ENCODE peak calls at places on chromosomes 1 and 21, in eight cellular contexts. G is H9, F is uterus, J is AG04450, N is tibial artery, I is cardiac muscle cell, Z is GM23338, C is mammary epithelial cell. R is an unnamed sample. For H3K27me3, the result is how much of the 10 kb centered on the place peaks cover.

GRCh38 chr1:17922833-17923232 is 167.7 kb downstream of the ACTL8 start:
- DNase-seq in G (peak), F (no peak), J (no peak), N (peak), I (peak), Z (peak), C (peak), R (no peak)

GRCh38 chr1:247966520-247967204 is 1.6 kb downstream of the OR2AK2 start:
- DNase-seq in G (no peak), F (no peak), J (no peak), N (no peak), I (no peak), Z (no peak), C (no peak), R (no peak)

GRCh38 chr1:91570105-91570448 is 69.4 kb downstream of the CDC7 start:
- DNase-seq in G (no peak), F (no peak), J (no peak), N (no peak), I (no peak), Z (no peak), C (no peak), R (no peak)

GRCh38 chr1:118878661-118879060 is 109.5 kb downstream of the TBX15 start:
- DNase-seq in G (no peak), F (no peak), J (no peak), N (no peak), I (no peak), Z (no peak), C (no peak), R (no peak)

GRCh38 chr21:43585924-43586411 is 73.3 kb downstream of the HSF2BP start:
- DNase-seq in G (peak), F (peak), J (peak), N (peak), I (peak), Z (peak), C (peak), R (no peak)

GRCh38 chr21:41919666-41920398 is 34.0 kb downstream of the C2CD2 start:
- DNase-seq in G (no peak), F (no peak), J (no peak), N (no peak), I (no peak), Z (no peak), C (no peak), R (no peak)

GRCh38 chr21:44965251-44966022 is 25.6 kb downstream of the SLX9 start:
- DNase-seq in G (no peak), F (no peak), J (peak), N (no peak), I (peak), Z (no peak), C (no peak), R (no peak)

GRCh38 chr1:92486251-92487077 is at the start of gene GFI1:
- DNase-seq in G (peak), F (no peak), J (no peak), N (no peak), I (peak), Z (peak), C (peak), R (no peak)

GRCh38 chr1:55696181-55696580 is 481.0 kb upstream of the USP24 start:
- DNase-seq in G (no peak), F (peak), J (peak), N (peak), I (peak), Z (no peak), C (peak), R (no peak)

GRCh38 chr1:44029260-44029910 is 1.9 kb downstream of the SLC6A9 start:
- DNase-seq in G (no peak), F (no peak), J (no peak), N (no peak), I (no peak), Z (peak), C (no peak), R (no peak)

GRCh38 chr21:38351961-38352521 is 95.2 kb downstream of the KCNJ15 start:
- DNase-seq in G (no peak), F (no peak), J (peak), N (no peak), I (peak), Z (peak), C (peak), R (no peak)

GRCh38 chr1:188594542-188595235 is 1765.9 kb downstream of the PLA2G4A start:
- DNase-seq in G (no peak), F (no peak), J (no peak), N (no peak), I (no peak), Z (peak), C (no peak), R (no peak)
- TF ChIP-seq CTCF in G (peak), F (no peak), J (peak), N (no peak), I (peak), Z (peak), C (peak), R (no peak)

DNA sequence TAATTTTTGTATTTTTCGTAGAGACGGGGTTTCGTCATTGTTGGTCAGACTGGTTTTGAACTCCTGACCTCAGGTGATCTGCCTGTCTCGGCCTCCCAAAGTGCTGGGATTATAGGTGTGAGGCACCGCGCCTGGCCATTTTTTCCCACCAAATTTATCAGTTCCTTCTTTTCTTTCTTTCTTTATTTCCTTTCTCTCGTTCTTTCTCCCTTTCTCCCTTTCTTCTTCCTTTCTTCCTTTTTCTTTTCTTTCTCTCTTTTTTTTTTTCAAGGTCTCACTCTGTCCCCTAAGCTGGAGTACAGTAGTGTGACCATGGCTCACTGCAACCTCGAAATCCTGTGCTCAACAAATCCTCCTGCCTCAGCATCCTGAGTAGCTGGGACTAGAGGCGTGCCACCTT is 26.4 kb downstream of the MFSD2A start:
- DNase-seq in G (no peak), F (no peak), J (no peak), N (no peak), I (no peak), Z (no peak), C (no peak), R (no peak)
- H3K27ac ChIP-seq in G (no peak), F (no peak), J (peak), N (no peak), I (no peak), Z (no peak), C (peak), R (no peak)

DNA sequence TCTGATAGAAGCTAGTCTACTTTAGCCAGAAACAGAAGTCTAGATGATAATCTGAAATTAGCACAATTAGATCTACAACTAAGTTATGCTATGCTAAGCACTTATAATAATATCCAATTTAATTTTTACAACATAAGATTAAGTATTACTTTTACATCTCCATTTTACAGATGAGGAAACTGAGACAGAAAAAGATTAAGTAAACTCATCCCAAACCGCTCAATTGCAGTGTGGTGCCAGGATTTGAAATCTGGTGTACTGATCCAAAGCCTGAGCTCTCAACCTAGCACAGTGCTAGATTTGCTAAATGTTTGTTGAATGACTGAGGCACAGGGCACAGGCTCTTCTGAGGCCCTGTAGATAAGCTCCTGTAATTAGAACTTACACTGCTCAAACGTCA is 13.8 kb downstream of the KNCN start:
- DNase-seq in G (no peak), F (no peak), J (no peak), N (no peak), I (no peak), Z (no peak), C (no peak), R (no peak)
- H3K27me3 ChIP-seq in G (under half), F (under half), J (under half), N (under half), I (half or more), Z (half or more), C (under half), R (under half)

DNA sequence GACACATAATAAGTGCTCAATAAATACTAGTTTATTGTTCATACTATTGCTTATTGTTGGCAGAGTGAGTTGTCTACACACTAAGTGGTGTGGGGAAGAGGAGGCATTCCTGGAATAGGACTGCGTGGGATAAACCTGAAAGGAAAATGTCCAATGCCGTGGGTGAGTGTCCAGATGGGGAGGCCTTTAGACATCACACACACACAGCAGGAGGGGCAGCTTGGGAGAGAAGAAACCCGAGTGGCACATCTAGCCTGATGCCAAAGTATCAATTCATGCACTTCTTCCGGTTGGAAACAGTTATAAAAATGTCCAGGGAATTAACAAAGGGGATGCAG is 27.3 kb downstream of the CCN1 start:
- DNase-seq in G (no peak), F (no peak), J (no peak), N (no peak), I (no peak), Z (no peak), C (no peak), R (no peak)
- TF ChIP-seq CTCF in G (no peak), F (no peak), J (no peak), N (no peak), I (no peak), Z (no peak), C (no peak), R (no peak)

GRCh38 chr1:193458628-193459027 is 272.2 kb upstream of the B3GALT2 start:
- DNase-seq in G (no peak), F (no peak), J (no peak), N (no peak), I (no peak), Z (no peak), C (no peak), R (no peak)

GRCh38 chr1:193457676-193458075 is 271.3 kb upstream of the B3GALT2 start:
- DNase-seq in G (no peak), F (no peak), J (no peak), N (no peak), I (no peak), Z (no peak), C (no peak), R (no peak)

GRCh38 chr1:193462629-193463320 is 276.4 kb upstream of the B3GALT2 start:
- DNase-seq in G (no peak), F (no peak), J (no peak), N (no peak), I (peak), Z (peak), C (peak), R (no peak)

DNA sequence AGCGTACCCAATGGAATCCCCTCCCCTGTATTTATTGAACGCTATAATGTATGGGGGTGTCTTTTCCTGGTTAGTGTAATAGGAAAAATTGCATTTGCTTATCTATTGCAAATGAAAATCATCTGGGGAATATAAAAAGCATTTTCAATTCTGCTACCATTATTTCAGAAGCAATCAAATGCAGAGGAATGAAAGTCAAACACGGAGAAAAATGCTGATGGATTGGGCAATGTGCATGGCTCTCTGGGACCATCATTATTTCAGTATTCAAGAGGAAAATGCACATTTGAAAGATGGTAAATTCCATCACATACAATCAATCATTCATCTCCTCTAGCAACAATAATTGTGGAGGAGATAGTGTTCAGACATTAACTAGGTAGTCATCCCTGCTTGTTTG is 277.1 kb upstream of the B3GALT2 start:
- DNase-seq in G (no peak), F (no peak), J (no peak), N (no peak), I (no peak), Z (no peak), C (no peak), R (no peak)
- H3K27ac ChIP-seq in G (no peak), F (no peak), J (no peak), N (no peak), I (no peak), Z (no peak), C (no peak), R (no peak)

DNA sequence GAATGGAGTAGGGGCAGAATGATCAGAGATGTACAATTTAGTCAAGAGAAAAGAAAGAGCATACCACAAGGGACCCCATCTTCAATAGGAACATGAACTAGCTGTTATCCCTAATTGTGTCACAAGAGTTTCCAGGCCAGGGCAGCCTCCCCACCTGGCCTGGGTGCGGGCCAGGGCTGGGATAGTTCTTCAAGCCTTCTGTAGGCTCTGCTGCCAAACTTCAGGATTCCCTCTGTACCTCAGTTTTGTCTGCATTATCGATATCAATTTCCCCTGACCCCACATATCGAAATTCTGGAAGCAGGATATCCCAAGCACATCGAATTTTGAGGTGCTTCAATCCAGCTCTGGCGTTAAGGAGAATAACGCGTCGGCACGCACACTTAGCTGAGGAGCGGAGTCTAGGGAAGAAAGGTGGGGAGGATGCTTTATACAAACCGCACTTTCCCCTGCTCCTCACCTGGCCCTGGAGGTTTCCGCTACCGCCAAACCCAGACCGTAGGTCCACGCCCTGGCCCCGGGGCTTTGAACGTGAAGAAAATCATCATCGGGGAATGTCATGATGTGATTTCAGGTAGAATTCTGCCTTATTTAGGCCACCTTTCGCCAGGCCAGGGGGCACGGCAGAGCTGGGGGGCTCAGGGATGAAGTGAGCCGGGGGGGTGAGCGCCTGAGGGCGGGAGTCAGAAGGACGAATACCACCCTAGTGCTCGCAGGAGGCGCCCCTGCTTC is 7.4 kb downstream of the HLX start:
- DNase-seq in G (no peak), F (no peak), J (no peak), N (no peak), I (no peak), Z (peak), C (no peak), R (no peak)
- H3K27me3 ChIP-seq in G (half or more), F (under half), J (under half), N (under half), I (half or more), Z (half or more), C (half or more), R (half or more)

DNA sequence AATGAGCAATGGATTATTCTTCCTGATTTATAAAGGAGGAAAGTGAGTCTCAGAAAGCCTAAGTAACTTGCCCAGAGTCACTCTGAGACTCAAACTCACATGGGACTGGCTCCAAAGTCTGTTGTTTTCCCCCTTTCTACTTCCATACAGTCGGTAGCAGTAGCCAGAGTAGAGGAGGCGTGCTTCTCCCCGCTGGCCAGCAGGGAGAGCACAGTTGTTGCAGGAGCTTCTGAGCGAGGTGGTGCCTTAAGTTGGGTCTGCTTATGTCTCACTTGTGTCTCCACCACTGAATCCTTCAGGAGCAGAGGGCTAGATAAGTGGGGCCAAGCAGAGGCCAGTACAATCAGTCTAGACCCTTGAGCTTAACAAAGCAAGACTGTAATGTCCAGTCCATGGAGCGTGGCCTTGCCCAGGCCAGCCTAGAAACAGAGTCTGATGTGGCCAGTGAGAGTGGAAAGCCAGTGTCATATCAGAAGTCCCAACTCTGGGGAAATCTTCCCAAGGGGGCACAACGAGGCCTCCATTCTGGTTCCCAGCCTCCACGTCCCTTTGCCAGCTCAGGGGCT is 181.9 kb downstream of the ZSCAN20 start:
- DNase-seq in G (peak), F (no peak), J (no peak), N (no peak), I (peak), Z (peak), C (peak), R (no peak)
- TF ChIP-seq CTCF in G (peak), F (no peak), J (peak), N (peak), I (peak), Z (peak), C (peak), R (no peak)

GRCh38 chr1:39896909-39897685 is 4.6 kb downstream of the MYCL start:
- DNase-seq in G (peak), F (no peak), J (peak), N (no peak), I (peak), Z (peak), C (no peak), R (no peak)

GRCh38 chr1:39898146-39898545 is 3.6 kb downstream of the MYCL start:
- DNase-seq in G (peak), F (no peak), J (no peak), N (no peak), I (no peak), Z (peak), C (no peak), R (no peak)

GRCh38 chr1:39895096-39895495 is 6.6 kb downstream of the MYCL start:
- DNase-seq in G (no peak), F (no peak), J (no peak), N (no peak), I (no peak), Z (no peak), C (peak), R (no peak)

GRCh38 chr1:39892611-39893595 is 8.8 kb downstream of the MYCL start:
- DNase-seq in G (peak), F (no peak), J (peak), N (no peak), I (peak), Z (peak), C (peak), R (no peak)

DNA sequence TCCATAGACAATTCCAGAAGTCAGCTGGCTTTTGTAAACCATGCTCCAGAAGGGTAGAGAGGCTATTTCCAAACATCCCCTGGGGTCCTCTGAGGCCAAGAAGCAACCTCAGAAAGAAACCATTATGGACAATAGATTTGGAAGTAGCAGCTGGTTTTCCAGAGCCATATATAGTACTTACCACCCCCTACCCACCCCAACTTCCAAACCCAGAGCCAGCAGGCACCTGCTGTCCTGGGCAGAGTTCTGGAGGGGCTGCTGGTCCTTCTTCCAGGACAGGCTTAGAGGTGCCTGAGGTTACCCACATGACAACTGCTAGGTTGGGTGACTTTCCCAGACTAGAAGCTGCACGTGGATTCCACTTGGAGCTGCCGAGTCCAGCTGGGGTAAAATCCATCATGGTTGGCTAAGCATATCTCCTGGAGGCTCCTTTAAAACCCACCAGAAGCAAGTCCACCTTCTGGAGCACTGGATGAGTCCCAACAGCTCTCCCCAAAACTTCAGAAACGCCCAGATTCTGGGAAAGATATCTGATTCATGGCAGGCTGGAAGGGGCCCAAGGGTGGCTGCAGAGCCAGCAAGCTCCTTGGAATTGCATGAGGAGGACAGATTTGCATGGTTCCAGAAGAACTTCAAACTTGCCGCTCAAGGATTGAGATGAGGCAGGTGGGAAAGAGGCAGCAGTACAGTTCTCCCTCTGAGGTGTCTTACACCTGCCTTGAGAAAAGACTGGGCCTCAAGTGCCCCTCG is 5.8 kb downstream of the MYCL start:
- DNase-seq in G (no peak), F (no peak), J (no peak), N (no peak), I (no peak), Z (no peak), C (no peak), R (no peak)
- H3K27ac ChIP-seq in G (no peak), F (no peak), J (peak), N (no peak), I (no peak), Z (no peak), C (no peak), R (no peak)

R was measured in CD4-positive, alpha-beta T cell.